ENCODE peak calls at places on chromosomes 4 and X, in seven cellular contexts. B is SK-N-SH, E is suprapubic skin, F is transverse colon, Y is Panc1, U is endothelial cell of umbilical vein, T is spleen. K is an unnamed sample. For H3K4me1, the result is how much of the 10 kb centered on the place peaks cover.

GRCh38 chr4:4524364-4524763 is 17.5 kb downstream of the STX18 start:
- DNase-seq in Y (no peak), U (no peak), B (no peak), E (no peak), F (no peak), T (peak), K (no peak)

GRCh38 chr4:80202190-80202711 is 4.9 kb downstream of the PRDM8 start:
- DNase-seq in F (peak), T (peak), Y (no peak), U (peak), E (peak), B (no peak), K (peak)

GRCh38 chr4:104591505-104591904 is 96.8 kb upstream of the CXXC4 start:
- DNase-seq in Y (no peak), T (no peak), U (no peak), E (no peak), B (no peak), F (peak), K (no peak)

GRCh38 chr4:1011022-1011694 is at the start of gene FGFRL1:
- DNase-seq in T (peak), Y (no peak), E (peak), U (peak), F (peak), B (peak), K (peak)

GRCh38 chr4:105620640-105621323 is 68.4 kb downstream of the ARHGEF38 start:
- DNase-seq in Y (no peak), U (peak), T (no peak), F (no peak), B (no peak), E (no peak), K (peak)

GRCh38 chr4:145883173-145883572 is 55.5 kb downstream of the ZNF827 start:
- DNase-seq in T (no peak), B (no peak), F (no peak), E (no peak), Y (no peak), U (no peak), K (no peak)

GRCh38 chr4:37383579-37384229 is 139.2 kb downstream of the NWD2 start:
- DNase-seq in B (peak), E (no peak), Y (peak), F (peak), T (no peak), U (peak), K (no peak)

GRCh38 chrX:21374994-21375794 is 976 bp downstream of the CNKSR2 start:
- DNase-seq in E (no peak), U (no peak), Y (no peak), F (no peak), T (peak), B (peak), K (no peak)

GRCh38 chr4:158211288-158211687 is 1.0 kb downstream of the TMEM144 start:
- DNase-seq in Y (no peak), U (peak), E (no peak), T (no peak), F (peak), B (no peak), K (no peak)

GRCh38 chrX:42714981-42715688 is 62.8 kb downstream of the PPP1R2C start:
- DNase-seq in F (peak), U (peak), T (no peak), Y (no peak), B (peak), E (no peak), K (peak)

GRCh38 chr4:1419708-1420107 is 13.5 kb upstream of the NKX1-1 start:
- DNase-seq in E (no peak), B (no peak), T (peak), Y (no peak), F (no peak), U (no peak), K (peak)

GRCh38 chr4:177451108-177451500 is 8.9 kb upstream of the AGA start:
- DNase-seq in B (no peak), T (no peak), U (no peak), Y (no peak), E (no peak), F (no peak), K (no peak)

GRCh38 chrX:102599950-102600579 is 750 bp downstream of the ARMCX5 start:
- DNase-seq in E (no peak), T (no peak), U (peak), F (no peak), Y (no peak), B (no peak), K (no peak)

GRCh38 chrX:111812889-111813563 is 63.0 kb upstream of the TRPC5OS start:
- DNase-seq in E (no peak), U (no peak), F (no peak), Y (no peak), T (no peak), B (no peak), K (no peak)

GRCh38 chr4:80967346-80967745 is 63.2 kb upstream of the BMP3 start:
- DNase-seq in T (no peak), Y (no peak), F (no peak), B (no peak), U (no peak), E (no peak), K (no peak)

GRCh38 chr4:161894493-161895167 is 269.2 kb downstream of the FSTL5 start:
- DNase-seq in U (no peak), T (no peak), B (no peak), Y (no peak), E (no peak), F (no peak), K (no peak)

GRCh38 chr4:17787315-17787714 is 5.9 kb upstream of the FAM184B start:
- DNase-seq in U (no peak), E (no peak), F (no peak), Y (no peak), T (no peak), B (no peak), K (no peak)

GRCh38 chr4:124151031-124151430 is 561.5 kb downstream of the ANKRD50 start:
- DNase-seq in U (no peak), Y (no peak), T (no peak), F (no peak), B (no peak), E (no peak), K (no peak)

GRCh38 chr4:153947124-153947523 is 158.2 kb upstream of the SFRP2 start:
- DNase-seq in F (no peak), E (no peak), T (no peak), B (no peak), U (no peak), Y (no peak), K (no peak)

GRCh38 chr4:168601899-168602298 is 105.0 kb downstream of the PALLD start:
- DNase-seq in F (no peak), U (no peak), Y (no peak), B (no peak), T (no peak), E (no peak), K (no peak)

GRCh38 chrX:13341491-13342101 is 21.7 kb upstream of the ATXN3L start:
- DNase-seq in U (peak), E (no peak), Y (no peak), T (no peak), F (no peak), B (no peak), K (no peak)

GRCh38 chrX:50152421-50152820 is 48.4 kb downstream of the AKAP4 start:
- DNase-seq in T (no peak), B (no peak), E (no peak), U (no peak), Y (no peak), F (no peak), K (no peak)

GRCh38 chrX:110320588-110320987 is 2.7 kb upstream of the AMMECR1 start:
- DNase-seq in B (no peak), U (no peak), Y (no peak), E (no peak), T (no peak), F (no peak), K (no peak)

GRCh38 chrX:32269877-32270276 is 941.5 kb downstream of the DMD start:
- DNase-seq in E (no peak), F (no peak), B (no peak), Y (no peak), T (no peak), U (no peak), K (no peak)

GRCh38 chr4:142516686-142517145 is 329.4 kb downstream of the INPP4B start:
- DNase-seq in B (no peak), U (no peak), Y (no peak), F (no peak), T (no peak), E (no peak), K (no peak)

GRCh38 chrX:47817421-47817820 is 19.3 kb upstream of the ZNF81 start:
- DNase-seq in E (no peak), T (no peak), Y (no peak), U (peak), B (no peak), F (no peak), K (no peak)

GRCh38 chrX:103310592-103311400 is at the start of gene BEX2:
- DNase-seq in T (peak), B (peak), U (peak), E (peak), F (peak), Y (peak), K (peak)

DNA sequence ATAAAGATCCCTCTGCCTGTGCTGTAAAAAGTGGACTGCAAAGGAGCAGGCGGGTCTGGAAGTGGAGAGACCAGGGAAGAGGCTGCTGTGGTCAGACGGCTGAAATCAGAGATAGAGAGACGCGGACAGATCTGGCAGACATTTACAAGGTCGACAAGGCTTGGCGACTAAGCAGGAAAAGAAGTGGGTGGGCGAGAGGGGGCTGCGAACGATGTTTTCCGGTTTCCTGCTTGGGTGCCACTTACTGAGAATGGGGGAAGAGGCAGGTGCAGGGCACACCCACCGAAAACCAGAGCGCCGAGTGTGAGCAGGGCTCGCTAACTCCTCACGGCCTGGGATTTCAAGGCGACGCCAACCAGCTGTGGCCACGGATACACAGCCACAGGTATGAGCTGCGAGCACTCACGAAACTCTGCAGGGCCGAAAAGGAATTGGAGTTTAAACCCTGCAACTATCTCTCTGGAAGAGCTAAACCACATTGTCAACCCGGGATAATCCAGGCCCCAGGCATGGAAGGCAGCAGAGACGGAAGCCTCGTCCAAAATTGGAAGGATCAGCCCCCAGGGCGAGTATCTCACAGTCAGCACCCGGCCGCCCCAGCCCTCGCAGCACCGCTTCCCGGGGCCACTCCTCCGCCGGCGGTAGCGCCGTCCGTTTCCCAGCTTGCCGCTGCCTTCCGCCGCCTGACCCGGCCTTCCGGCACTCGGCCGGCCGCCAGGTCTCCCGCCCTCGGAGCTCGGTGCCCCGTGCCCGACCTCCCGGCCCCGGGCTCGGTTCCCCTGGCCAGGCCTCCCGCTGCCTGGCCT is 824 bp downstream of the CASP3 start:
- DNase-seq in Y (no peak), T (peak), F (peak), U (peak), B (peak), E (peak), K (peak)
- H3K4me1 ChIP-seq in Y (under half), T (under half), F (under half), U (half or more), B (under half), E (under half), K (under half)

DNA sequence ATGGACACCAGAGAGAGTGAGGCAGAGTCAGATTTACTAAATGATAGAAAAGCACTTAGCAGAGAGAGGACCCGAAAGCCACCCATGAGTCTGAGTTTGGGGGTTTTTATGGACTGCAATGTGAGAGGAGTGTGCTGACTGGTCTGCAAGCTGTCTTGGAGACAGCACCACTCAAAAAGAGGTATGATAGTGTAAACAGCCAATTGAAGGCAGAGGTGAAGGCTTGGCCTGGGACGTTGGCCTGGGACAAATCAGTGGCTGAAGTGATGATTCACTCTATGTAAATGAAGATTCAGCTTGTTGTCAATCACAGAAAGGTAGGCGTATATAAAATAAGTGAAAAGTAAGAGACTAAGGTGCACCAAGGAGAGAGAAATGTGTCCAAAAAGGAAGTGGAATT is 217.6 kb upstream of the ZFP42 start:
- DNase-seq in Y (no peak), E (no peak), F (no peak), U (no peak), T (no peak), B (no peak), K (no peak)
- TF ChIP-seq POLR2AphosphoS5 in Y (no peak), E (no peak), F (no peak), U (no peak), T (no peak), B (no peak), K (no peak)

GRCh38 chr4:95204267-95204835 is 344.4 kb downstream of the UNC5C start:
- DNase-seq in B (no peak), E (no peak), F (no peak), U (no peak), T (no peak), Y (no peak), K (no peak)
- H3K4me1 ChIP-seq in B (under half), E (under half), F (under half), U (under half), T (under half), Y (under half), K (under half)

GRCh38 chrX:153927936-153928760 is 2.1 kb upstream of the ARHGAP4 start:
- DNase-seq in E (peak), Y (peak), B (peak), U (peak), F (peak), T (peak), K (peak)
- TF ChIP-seq POLR2AphosphoS5 in E (no peak), Y (peak), B (peak), U (peak), F (peak), T (peak), K (peak)

DNA sequence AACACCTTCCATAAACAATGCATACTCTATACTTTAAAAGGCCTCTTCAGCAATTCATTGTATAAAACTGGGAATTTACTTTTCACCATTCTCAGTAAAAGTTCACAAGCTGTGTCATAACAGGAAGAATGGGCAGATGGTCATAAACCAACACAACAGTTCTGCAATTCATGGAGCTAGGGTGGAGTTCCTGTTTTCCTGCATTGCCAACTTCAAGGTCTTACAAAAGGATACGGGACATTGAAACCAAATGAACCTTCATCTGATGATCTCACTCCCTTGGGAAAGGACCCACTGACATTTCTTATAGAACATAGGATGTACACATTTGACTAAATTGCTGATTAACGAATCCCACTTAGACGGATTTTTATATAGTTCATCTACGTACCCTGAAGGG is 4.1 kb downstream of the KDR start:
- DNase-seq in F (no peak), B (no peak), Y (no peak), E (no peak), U (peak), T (no peak), K (no peak)
- H3K4me1 ChIP-seq in F (under half), B (under half), Y (under half), E (under half), U (half or more), T (under half), K (under half)

DNA sequence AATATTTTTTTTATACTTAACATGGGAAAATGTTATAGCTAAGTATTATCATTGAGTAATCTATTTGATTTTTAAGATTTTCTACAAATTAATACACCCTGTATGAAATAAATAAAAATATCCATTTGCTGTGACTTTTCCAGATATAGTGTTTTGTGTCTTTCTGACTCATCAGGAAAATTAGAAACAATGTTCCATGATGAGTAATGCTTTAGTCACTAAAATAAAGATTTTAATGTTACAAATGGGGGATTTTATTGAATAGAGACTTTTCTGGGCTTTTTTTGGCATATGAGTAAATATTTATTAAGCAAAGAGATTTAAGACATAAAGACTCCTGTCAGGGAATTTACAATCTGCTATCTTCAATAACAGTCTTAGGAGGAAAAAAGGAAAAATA is 279.2 kb upstream of the NOCT start:
- DNase-seq in Y (no peak), E (no peak), B (no peak), F (no peak), U (peak), T (no peak), K (no peak)
- TF ChIP-seq POLR2AphosphoS5 in Y (no peak), E (no peak), B (no peak), F (no peak), U (no peak), T (no peak), K (no peak)

DNA sequence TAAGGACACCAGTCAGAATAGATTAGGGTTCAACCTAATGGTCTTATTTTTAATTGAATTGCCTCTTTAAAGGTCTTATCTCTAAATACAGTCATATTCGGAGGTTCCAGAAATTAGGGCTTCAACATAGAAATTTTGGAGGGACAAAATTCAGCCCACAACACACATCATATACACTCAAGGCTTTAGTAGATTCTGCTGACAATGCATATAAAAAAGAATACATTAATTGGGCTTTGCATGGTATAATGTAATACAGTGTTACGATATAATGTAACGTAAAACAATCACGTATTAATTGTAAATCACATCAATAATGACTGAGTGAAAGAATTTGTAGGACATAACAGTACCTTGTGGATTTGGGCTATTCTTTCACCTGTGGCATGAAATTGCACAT is 787.8 kb downstream of the STIM2 start:
- DNase-seq in Y (no peak), E (no peak), U (no peak), T (no peak), F (no peak), B (no peak), K (no peak)
- H3K4me1 ChIP-seq in Y (under half), E (under half), U (under half), T (under half), F (under half), B (under half), K (under half)

DNA sequence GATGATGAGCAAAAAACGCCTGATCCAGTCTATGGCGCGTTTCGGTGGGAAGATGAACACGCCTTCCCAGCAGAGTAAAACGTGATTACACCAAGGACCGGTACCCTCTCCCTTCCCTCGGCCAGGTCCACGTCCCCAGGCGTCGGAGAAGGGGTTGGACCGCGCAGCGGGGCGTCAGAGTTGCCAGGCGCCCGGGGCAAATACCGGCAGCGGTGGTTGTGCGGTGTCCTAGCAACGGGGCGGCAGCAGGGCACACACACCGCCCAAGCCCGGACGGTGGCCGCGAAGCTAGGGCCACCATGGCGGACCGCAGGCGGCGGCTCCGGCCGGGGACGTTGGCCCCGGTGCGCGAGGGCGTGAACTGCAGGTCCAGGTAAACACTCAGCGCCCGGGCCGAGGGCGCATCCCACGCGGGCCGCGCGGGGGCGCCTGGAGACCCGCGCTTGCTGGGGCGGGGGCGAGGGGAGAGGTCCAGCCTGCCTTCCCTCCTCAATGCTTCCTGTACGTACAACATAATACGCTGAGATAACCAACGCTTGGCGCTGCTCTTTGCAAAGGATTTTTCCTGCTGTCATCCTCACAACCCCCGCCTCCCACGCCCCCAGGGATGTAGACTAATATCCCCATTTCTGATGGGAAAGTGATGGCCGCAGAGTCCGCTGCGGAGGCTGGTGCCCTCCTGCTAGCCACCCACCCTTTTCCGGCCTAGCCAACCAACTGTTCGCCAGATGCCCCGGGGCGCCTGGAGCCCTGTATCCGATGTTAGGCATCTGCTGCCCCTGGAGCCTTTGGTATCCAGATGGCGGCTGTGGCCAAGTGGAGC is at the start of gene FAM47E:
- DNase-seq in U (peak), B (peak), F (peak), Y (no peak), E (peak), T (peak), K (peak)
- TF ChIP-seq POLR2AphosphoS5 in U (no peak), B (no peak), F (peak), Y (no peak), E (no peak), T (peak), K (peak)